ENCODE peak calls at places on chromosomes 1 and 21, in ten cellular contexts. D is fibroblast of lung, P is left lung, X is glutamatergic neuron, E is progenitor cell of endocrine pancreas, O is kidney, M is coronary artery, Y is thyroid gland, V is epithelial cell of esophagus, F is transverse colon. L is an unnamed sample.

GRCh38 chr1:45430486-45430885 is 60.5 kb downstream of the TESK2 start:
- DNase-seq in D (no peak), P (no peak), X (no peak), E (no peak), O (no peak), M (no peak), Y (no peak), V (no peak), F (no peak), L (no peak)

GRCh38 chr1:7808253-7808844 is 24.3 kb downstream of the PER3 start:
- DNase-seq in D (peak), P (no peak), X (no peak), E (no peak), O (no peak), M (no peak), Y (no peak), V (peak), F (no peak), L (no peak)

GRCh38 chr1:244863491-244864252 is 671 bp downstream of the HNRNPU start:
- DNase-seq in D (no peak), P (peak), X (peak), E (peak), O (peak), M (peak), Y (peak), V (peak), F (peak), L (no peak)

GRCh38 chr1:157497284-157497683 is 55.0 kb downstream of the FCRL5 start:
- DNase-seq in D (no peak), P (no peak), X (no peak), E (no peak), O (no peak), M (no peak), Y (no peak), V (no peak), F (no peak), L (no peak)

GRCh38 chr1:244063498-244063897 is 12.4 kb downstream of the ZBTB18 start:
- DNase-seq in D (no peak), P (no peak), X (no peak), E (no peak), O (no peak), M (no peak), Y (no peak), V (no peak), F (no peak), L (no peak)

GRCh38 chr1:155938220-155938627 is 3.2 kb upstream of the RXFP4 start:
- DNase-seq in D (peak), P (no peak), X (no peak), E (no peak), O (no peak), M (no peak), Y (peak), V (peak), F (no peak), L (no peak)

GRCh38 chr1:209413062-209413461 is 170.5 kb upstream of the CAMK1G start:
- DNase-seq in D (no peak), P (no peak), X (no peak), E (no peak), O (no peak), M (peak), Y (no peak), V (no peak), F (no peak), L (no peak)

GRCh38 chr1:94142022-94142421 is 21.1 kb upstream of the ABCA4 start:
- DNase-seq in D (no peak), P (no peak), X (no peak), E (no peak), O (no peak), M (no peak), Y (no peak), V (peak), F (no peak), L (no peak)

GRCh38 chr1:181456551-181456950 is 26.8 kb upstream of the CACNA1E start:
- DNase-seq in D (no peak), P (no peak), X (no peak), E (no peak), O (no peak), M (no peak), Y (no peak), V (no peak), F (no peak), L (no peak)

GRCh38 chr21:18147678-18148077 is 97.0 kb upstream of the CHODL start:
- DNase-seq in D (no peak), P (no peak), X (no peak), E (no peak), O (no peak), M (no peak), Y (no peak), V (peak), F (no peak), L (no peak)

GRCh38 chr21:42991992-42992740 is 17.8 kb downstream of the PKNOX1 start:
- DNase-seq in D (peak), P (peak), X (no peak), E (no peak), O (peak), M (no peak), Y (peak), V (peak), F (peak), L (no peak)

GRCh38 chr1:178540646-178541045 is 27.7 kb downstream of the TEX35 start:
- DNase-seq in D (peak), P (no peak), X (no peak), E (no peak), O (no peak), M (peak), Y (no peak), V (peak), F (no peak), L (no peak)

GRCh38 chr1:64882574-64883255 is 83.6 kb downstream of the JAK1 start:
- DNase-seq in D (no peak), P (no peak), X (no peak), E (no peak), O (no peak), M (no peak), Y (no peak), V (no peak), F (no peak), L (peak)

GRCh38 chr1:48644190-48644930 is 132.3 kb downstream of the BEND5 start:
- DNase-seq in D (no peak), P (no peak), X (no peak), E (no peak), O (no peak), M (no peak), Y (no peak), V (no peak), F (no peak), L (no peak)

GRCh38 chr21:44800971-44801467 is 601 bp downstream of the UBE2G2 start:
- DNase-seq in D (peak), P (no peak), X (no peak), E (no peak), O (no peak), M (no peak), Y (no peak), V (peak), F (no peak), L (no peak)

GRCh38 chr1:4108741-4109625 is 208.9 kb upstream of the C1orf174 start:
- DNase-seq in D (no peak), P (peak), X (no peak), E (no peak), O (no peak), M (no peak), Y (no peak), V (no peak), F (no peak), L (no peak)

GRCh38 chr1:210663730-210664573 is 335.2 kb downstream of the HHAT start:
- DNase-seq in D (no peak), P (no peak), X (no peak), E (no peak), O (no peak), M (no peak), Y (no peak), V (no peak), F (no peak), L (no peak)

GRCh38 chr21:17436626-17437111 is 76.2 kb upstream of the CXADR start:
- DNase-seq in D (no peak), P (no peak), X (no peak), E (no peak), O (no peak), M (no peak), Y (no peak), V (no peak), F (no peak), L (no peak)

GRCh38 chr1:81803423-81804103 is 2.8 kb downstream of the ADGRL2 start:
- DNase-seq in D (peak), P (no peak), X (peak), E (no peak), O (no peak), M (peak), Y (peak), V (peak), F (no peak), L (no peak)

GRCh38 chr1:247209306-247209900 is 37.6 kb upstream of the ZNF124 start:
- DNase-seq in D (no peak), P (no peak), X (peak), E (no peak), O (no peak), M (no peak), Y (no peak), V (peak), F (no peak), L (no peak)

GRCh38 chr1:211522804-211523203 is 30.8 kb upstream of the RD3 start:
- DNase-seq in D (no peak), P (no peak), X (no peak), E (no peak), O (no peak), M (no peak), Y (no peak), V (no peak), F (no peak), L (no peak)

GRCh38 chr1:155126494-155127104 is 1.1 kb upstream of the EFNA1 start:
- DNase-seq in D (peak), P (peak), X (peak), E (peak), O (peak), M (no peak), Y (peak), V (peak), F (peak), L (peak)

GRCh38 chr1:7265771-7266371 is 480.6 kb downstream of the CAMTA1 start:
- DNase-seq in D (peak), P (no peak), X (no peak), E (no peak), O (peak), M (no peak), Y (peak), V (peak), F (peak), L (no peak)

GRCh38 chr1:236159704-236160539 is 17.6 kb downstream of the GPR137B start:
- DNase-seq in D (no peak), P (no peak), X (no peak), E (no peak), O (peak), M (no peak), Y (no peak), V (no peak), F (peak), L (no peak)

GRCh38 chr1:16088351-16088911 is 15.0 kb upstream of the FAM131C start:
- DNase-seq in D (no peak), P (no peak), X (no peak), E (no peak), O (peak), M (peak), Y (no peak), V (no peak), F (no peak), L (no peak)

GRCh38 chr1:44808063-44808937 is at the start of gene BTBD19:
- DNase-seq in D (peak), P (peak), X (peak), E (peak), O (peak), M (peak), Y (peak), V (no peak), F (peak), L (no peak)

GRCh38 chr1:64010316-64010715 is 193.1 kb upstream of the UBE2U start:
- DNase-seq in D (no peak), P (no peak), X (no peak), E (no peak), O (no peak), M (no peak), Y (no peak), V (peak), F (no peak), L (no peak)

DNA sequence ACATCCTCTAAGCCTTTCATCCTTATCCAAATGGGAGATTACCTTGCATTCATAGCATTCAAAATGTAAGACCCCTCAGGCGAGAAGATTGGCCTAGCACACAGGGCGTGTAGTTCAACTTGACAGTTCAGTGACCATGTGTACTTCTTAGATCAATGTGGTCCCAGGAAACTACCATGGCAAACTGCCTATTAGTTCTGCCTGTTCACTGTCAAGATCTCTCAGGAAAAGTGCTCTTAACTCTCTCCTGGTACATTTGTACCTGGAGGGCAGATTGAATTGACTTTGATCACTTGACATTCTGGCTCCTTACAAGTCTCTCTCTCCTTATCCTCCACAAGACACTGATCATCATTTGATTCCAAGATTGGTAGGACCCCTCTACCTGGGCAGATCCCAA is 122.4 kb downstream of the CDC7 start:
- DNase-seq in D (no peak), P (no peak), X (no peak), E (no peak), O (no peak), M (no peak), Y (peak), V (no peak), F (no peak), L (no peak)
- TF ChIP-seq CTCF in D (no peak), P (no peak), X (no peak), E (no peak), O (no peak), M (no peak), Y (no peak), V (no peak), F (no peak), L (no peak)

GRCh38 chr1:31181515-31182343 is 58.0 kb downstream of the NKAIN1 start:
- DNase-seq in D (peak), P (no peak), X (peak), E (peak), O (peak), M (no peak), Y (peak), V (peak), F (peak), L (peak)
- TF ChIP-seq CTCF in D (peak), P (peak), X (peak), E (peak), O (peak), M (peak), Y (peak), V (peak), F (peak), L (peak)

DNA sequence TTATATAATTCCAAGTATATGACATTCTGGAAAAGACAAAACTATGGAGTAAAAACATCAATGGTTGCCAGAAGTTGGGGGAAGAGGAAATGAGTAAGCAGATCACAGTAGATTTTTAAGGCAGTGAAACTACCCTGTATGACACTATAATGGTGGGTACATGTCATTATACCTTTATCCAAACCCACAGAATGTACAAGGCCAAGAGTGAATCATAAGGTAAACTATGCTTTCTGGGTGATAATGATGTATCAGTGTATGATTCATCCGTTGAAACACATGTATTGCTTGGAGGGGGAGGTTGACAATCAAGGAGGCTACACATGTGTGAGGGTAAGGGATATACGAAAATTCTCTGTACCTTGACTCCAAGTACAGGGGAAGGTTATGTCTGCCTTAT is 862.7 kb downstream of the PLA2G4A start:
- DNase-seq in D (peak), P (no peak), X (no peak), E (no peak), O (no peak), M (no peak), Y (no peak), V (peak), F (no peak), L (no peak)
- TF ChIP-seq CTCF in D (no peak), P (no peak), X (no peak), E (no peak), O (no peak), M (no peak), Y (no peak), V (no peak), F (no peak), L (no peak)

GRCh38 chr1:58785424-58786058 is 1.7 kb upstream of the JUN start:
- DNase-seq in D (peak), P (peak), X (no peak), E (peak), O (peak), M (no peak), Y (peak), V (peak), F (peak), L (peak)

GRCh38 chr1:58786184-58786926 is 2.5 kb upstream of the JUN start:
- DNase-seq in D (peak), P (no peak), X (no peak), E (no peak), O (no peak), M (no peak), Y (no peak), V (no peak), F (no peak), L (no peak)

GRCh38 chr1:58783090-58783992 is 506 bp downstream of the JUN start:
- DNase-seq in D (peak), P (peak), X (peak), E (peak), O (peak), M (peak), Y (peak), V (peak), F (peak), L (peak)

GRCh38 chr1:58783993-58784757 is at the start of gene JUN:
- DNase-seq in D (peak), P (peak), X (peak), E (peak), O (peak), M (peak), Y (peak), V (peak), F (peak), L (peak)

GRCh38 chr1:58784758-58785423 is 1.0 kb upstream of the JUN start:
- DNase-seq in D (peak), P (peak), X (peak), E (peak), O (peak), M (peak), Y (peak), V (peak), F (peak), L (peak)
- TF ChIP-seq CTCF in D (peak), P (peak), X (peak), E (peak), O (peak), M (peak), Y (peak), V (peak), F (peak), L (peak)

L was measured in natural killer cell.